ENCODE peak calls at places on chromosomes 12 and 14, in five cellular contexts. Z, Y, W, M and X are unnamed samples.

GRCh38 chr12:66345212-66345611 is 42.9 kb downstream of the HELB start:
- DNase-seq in Z (no peak), Y (no peak), W (no peak), M (no peak), X (no peak)

GRCh38 chr12:6341439-6342139 is at the start of gene TNFRSF1A:
- DNase-seq in Z (peak), Y (no peak), W (no peak), M (no peak), X (no peak)

GRCh38 chr14:20412422-20412821 is 879 bp downstream of the TEP1 start:
- DNase-seq in Z (no peak), Y (no peak), W (no peak), M (no peak), X (no peak)

GRCh38 chr14:50928002-50928635 is 16.2 kb downstream of the PYGL start:
- DNase-seq in Z (no peak), Y (no peak), W (no peak), M (no peak), X (no peak)

GRCh38 chr12:131388164-131388795 is 322.6 kb upstream of the SFSWAP start:
- DNase-seq in Z (no peak), Y (no peak), W (peak), M (no peak), X (no peak)

GRCh38 chr14:68961781-68962584 is 17.1 kb downstream of the ACTN1 start:
- DNase-seq in Z (no peak), Y (no peak), W (peak), M (no peak), X (peak)

GRCh38 chr12:5267603-5268423 is 164.1 kb upstream of the NTF3 start:
- DNase-seq in Z (no peak), Y (no peak), W (no peak), M (no peak), X (no peak)

GRCh38 chr14:55711171-55711811 is 131.3 kb downstream of the KTN1 start:
- DNase-seq in Z (no peak), Y (no peak), W (no peak), M (no peak), X (no peak)

GRCh38 chr14:32985881-32986280 is 47.2 kb downstream of the NPAS3 start:
- DNase-seq in Z (no peak), Y (no peak), W (no peak), M (no peak), X (no peak)

GRCh38 chr14:104171029-104171697 is 32.8 kb downstream of the KIF26A start:
- DNase-seq in Z (peak), Y (no peak), W (no peak), M (no peak), X (no peak)

GRCh38 chr12:112800183-112800582 is 8.6 kb downstream of the RPH3A start:
- DNase-seq in Z (no peak), Y (no peak), W (no peak), M (no peak), X (no peak)

GRCh38 chr14:22221508-22221907 is 367.5 kb downstream of the DAD1 start:
- DNase-seq in Z (no peak), Y (no peak), W (no peak), M (no peak), X (no peak)

GRCh38 chr14:71650187-71650586 is 282.0 kb upstream of the RGS6 start:
- DNase-seq in Z (no peak), Y (no peak), W (no peak), M (no peak), X (no peak)

GRCh38 chr14:102234331-102235264 is 70.4 kb downstream of the MOK start:
- DNase-seq in Z (no peak), Y (no peak), W (no peak), M (no peak), X (no peak)

GRCh38 chr14:105168979-105169507 is 467 bp upstream of the JAG2 start:
- DNase-seq in Z (no peak), Y (no peak), W (no peak), M (no peak), X (peak)

GRCh38 chr12:68789144-68789878 is 18.7 kb upstream of the MDM2 start:
- DNase-seq in Z (no peak), Y (no peak), W (no peak), M (no peak), X (no peak)

GRCh38 chr14:43778607-43778955 is 728.5 kb downstream of the FSCB start:
- DNase-seq in Z (no peak), Y (no peak), W (no peak), M (no peak), X (no peak)

GRCh38 chr14:72714094-72714493 is 179.8 kb downstream of the DPF3 start:
- DNase-seq in Z (no peak), Y (peak), W (no peak), M (no peak), X (no peak)

GRCh38 chr12:108491256-108491655 is 23.8 kb upstream of the FICD start:
- DNase-seq in Z (no peak), Y (no peak), W (no peak), M (no peak), X (no peak)

GRCh38 chr14:69625299-69626131 is 14.1 kb downstream of the SUSD6 start:
- DNase-seq in Z (peak), Y (peak), W (no peak), M (no peak), X (no peak)

GRCh38 chr12:76259660-76260389 is 88.4 kb downstream of the BBS10 start:
- DNase-seq in Z (no peak), Y (no peak), W (no peak), M (peak), X (no peak)

GRCh38 chr12:52581481-52581880 is 7.8 kb upstream of the KRT74 start:
- DNase-seq in Z (no peak), Y (no peak), W (peak), M (no peak), X (peak)

GRCh38 chr12:51028126-51028810 is 2.1 kb upstream of the SLC11A2 start:
- DNase-seq in Z (no peak), Y (no peak), W (peak), M (no peak), X (no peak)

GRCh38 chr14:25833341-25834121 is 764.3 kb downstream of the NOVA1 start:
- DNase-seq in Z (peak), Y (no peak), W (peak), M (no peak), X (peak)

GRCh38 chr12:52006726-52007157 is at the start of gene TAMALIN:
- DNase-seq in Z (peak), Y (peak), W (peak), M (no peak), X (peak)

GRCh38 chr12:6551063-6551461 is 4.8 kb downstream of the IFFO1 start:
- DNase-seq in Z (no peak), Y (no peak), W (no peak), M (no peak), X (no peak)

GRCh38 chr14:79571361-79571760 is 639.9 kb downstream of the DIO2 start:
- DNase-seq in Z (no peak), Y (no peak), W (no peak), M (no peak), X (no peak)

GRCh38 chr14:66501592-66501991 is 6.4 kb upstream of the GPHN start:
- DNase-seq in Z (no peak), Y (no peak), W (no peak), M (no peak), X (no peak)

GRCh38 chr12:98464155-98464554 is 51.2 kb upstream of the TMPO start:
- DNase-seq in Z (no peak), Y (no peak), W (no peak), M (no peak), X (no peak)

GRCh38 chr14:103130017-103130764 is 6.9 kb downstream of the TNFAIP2 start:
- DNase-seq in Z (no peak), Y (no peak), W (no peak), M (no peak), X (no peak)

GRCh38 chr14:70713096-70713875 is 71.6 kb downstream of the TTC9 start:
- DNase-seq in Z (no peak), Y (no peak), W (no peak), M (no peak), X (no peak)

GRCh38 chr12:85277900-85278597 is 2.0 kb upstream of the ALX1 start:
- DNase-seq in Z (no peak), Y (no peak), W (no peak), M (no peak), X (no peak)

GRCh38 chr12:54350743-54351142 is 13.5 kb downstream of the GPR84 start:
- DNase-seq in Z (no peak), Y (no peak), W (no peak), M (no peak), X (no peak)

GRCh38 chr12:108063192-108063591 is 65.9 kb upstream of the WSCD2 start:
- DNase-seq in Z (no peak), Y (no peak), W (no peak), M (no peak), X (no peak)

GRCh38 chr12:48182659-48183058 is 785 bp upstream of the CCDC184 start:
- DNase-seq in Z (no peak), Y (no peak), W (no peak), M (no peak), X (no peak)

GRCh38 chr12:70907412-70907811 is 13.1 kb downstream of the PTPRR start:
- DNase-seq in Z (no peak), Y (no peak), W (no peak), M (no peak), X (no peak)

GRCh38 chr12:32240833-32241232 is 134.2 kb downstream of the BICD1 start:
- DNase-seq in Z (no peak), Y (no peak), W (no peak), M (no peak), X (no peak)